ENCODE peak calls at places on chromosomes 2 and 18, in seven cellular contexts. I, K, T, V, L, B and M are unnamed samples.

GRCh38 chr18:48852292-48852691 is 98.5 kb downstream of the SMAD7 start:
- DNase-seq in L (no peak), I (no peak), T (no peak), K (no peak), V (no peak), B (no peak), M (no peak)

GRCh38 chr2:47205576-47206141 is 50.6 kb upstream of the STPG4 start:
- DNase-seq in B (peak), I (peak), K (no peak), V (no peak), T (no peak), L (no peak), M (no peak)

GRCh38 chr2:84904717-84905174 is 710 bp upstream of the TMSB10 start:
- DNase-seq in B (peak), L (peak), I (peak), T (no peak), V (no peak), K (no peak), M (peak)

GRCh38 chr2:40725950-40726349 is 274.1 kb upstream of the SLC8A1 start:
- DNase-seq in B (no peak), K (no peak), L (no peak), I (no peak), T (no peak), V (no peak), M (no peak)

GRCh38 chr2:36561223-36561944 is 36.6 kb downstream of the FEZ2 start:
- DNase-seq in T (no peak), K (peak), L (peak), V (no peak), B (no peak), I (peak), M (no peak)

GRCh38 chr2:219633276-219634065 is 6.0 kb downstream of the SLC4A3 start:
- DNase-seq in K (no peak), T (no peak), I (no peak), B (no peak), L (no peak), V (no peak), M (no peak)

GRCh38 chr18:59232309-59233016 is 12.5 kb downstream of the GRP start:
- DNase-seq in B (no peak), I (no peak), T (no peak), K (no peak), L (no peak), V (no peak), M (no peak)

GRCh38 chr18:8381801-8382459 is 227.3 kb upstream of the RAB12 start:
- DNase-seq in K (peak), B (no peak), T (no peak), I (peak), V (no peak), L (no peak), M (no peak)

GRCh38 chr2:134142341-134142738 is 111.5 kb upstream of the MGAT5 start:
- DNase-seq in L (no peak), V (no peak), K (no peak), T (no peak), I (no peak), B (no peak), M (no peak)

GRCh38 chr2:179915395-179915992 is 54.1 kb upstream of the ZNF385B start:
- DNase-seq in K (no peak), V (no peak), L (no peak), B (no peak), T (no peak), I (no peak), M (no peak)

GRCh38 chr2:100739735-100740432 is 80.1 kb upstream of the NPAS2 start:
- DNase-seq in V (no peak), K (no peak), L (no peak), B (no peak), I (no peak), T (no peak), M (no peak)

GRCh38 chr2:95052804-95053535 is 27.5 kb downstream of the MAL start:
- DNase-seq in B (no peak), T (no peak), V (no peak), I (no peak), L (no peak), K (no peak), M (no peak)

GRCh38 chr2:72985136-72985535 is 67.8 kb downstream of the EMX1 start:
- DNase-seq in V (no peak), I (no peak), L (no peak), B (no peak), K (no peak), T (no peak), M (no peak)

GRCh38 chr2:10772868-10773215 is 39.7 kb downstream of the PDIA6 start:
- DNase-seq in T (no peak), B (no peak), L (no peak), V (no peak), I (no peak), K (no peak), M (no peak)

GRCh38 chr18:44789704-44790103 is 109.0 kb downstream of the SETBP1 start:
- DNase-seq in K (peak), T (no peak), I (peak), L (no peak), V (no peak), B (no peak), M (peak)

GRCh38 chr2:219433666-219434467 is 776 bp upstream of the SPEG start:
- DNase-seq in K (no peak), L (peak), V (no peak), T (no peak), I (peak), B (no peak), M (no peak)

GRCh38 chr2:185127412-185127811 is 529.1 kb downstream of the ZNF804A start:
- DNase-seq in L (peak), K (no peak), V (no peak), B (no peak), T (no peak), I (no peak), M (no peak)

GRCh38 chr2:213678437-213679218 is 394.4 kb downstream of the SPAG16 start:
- DNase-seq in V (no peak), B (no peak), L (no peak), T (no peak), K (no peak), I (no peak), M (no peak)

GRCh38 chr2:187527262-187527661 is 27.0 kb downstream of the TFPI start:
- DNase-seq in T (no peak), K (peak), I (peak), V (no peak), L (peak), B (no peak), M (no peak)

GRCh38 chr2:159613515-159614336 is 2.6 kb downstream of the BAZ2B start:
- DNase-seq in I (peak), T (no peak), B (no peak), V (no peak), L (peak), K (no peak), M (no peak)

GRCh38 chr2:190477563-190478454 is 56.7 kb downstream of the NEMP2 start:
- DNase-seq in I (peak), L (no peak), V (no peak), K (no peak), T (no peak), B (no peak), M (no peak)

GRCh38 chr2:30218814-30219213 is 12.5 kb upstream of the LBH start:
- DNase-seq in I (no peak), V (no peak), B (no peak), K (no peak), L (no peak), T (no peak), M (no peak)

GRCh38 chr2:58992062-58992736 is 751.1 kb upstream of the FANCL start:
- DNase-seq in K (no peak), L (no peak), I (no peak), B (no peak), V (no peak), T (no peak), M (no peak)

GRCh38 chr2:31334311-31335026 is 80.1 kb downstream of the XDH start:
- DNase-seq in L (peak), V (no peak), I (no peak), T (no peak), B (no peak), K (no peak), M (no peak)

GRCh38 chr2:202690321-202690900 is 55.6 kb downstream of the FAM117B start:
- DNase-seq in V (no peak), L (no peak), K (no peak), B (no peak), I (peak), T (no peak), M (no peak)

GRCh38 chr2:74390601-74391000 is 10.5 kb upstream of the DCTN1 start:
- DNase-seq in I (no peak), V (no peak), L (no peak), B (no peak), T (no peak), K (no peak), M (no peak)

GRCh38 chr2:59150430-59150829 is 909.3 kb upstream of the FANCL start:
- DNase-seq in K (no peak), B (no peak), V (no peak), I (no peak), T (no peak), L (no peak), M (no peak)

GRCh38 chr2:12804141-12804857 is 87.6 kb downstream of the TRIB2 start:
- DNase-seq in L (no peak), K (no peak), B (no peak), I (no peak), V (no peak), T (no peak), M (no peak)

GRCh38 chr2:172674034-172674967 is 61.3 kb upstream of the RAPGEF4 start:
- DNase-seq in V (peak), T (peak), B (no peak), I (peak), K (no peak), L (peak), M (peak)

GRCh38 chr2:172672999-172673726 is 62.5 kb upstream of the RAPGEF4 start:
- DNase-seq in B (no peak), L (peak), T (no peak), I (peak), K (no peak), V (no peak), M (no peak)

GRCh38 chr2:172671506-172671905 is 64.1 kb upstream of the RAPGEF4 start:
- DNase-seq in K (no peak), B (no peak), T (no peak), V (no peak), I (no peak), L (no peak), M (no peak)

GRCh38 chr2:172674968-172675303 is 60.7 kb upstream of the RAPGEF4 start:
- DNase-seq in B (no peak), L (no peak), I (no peak), K (no peak), V (no peak), T (no peak), M (no peak)

DNA sequence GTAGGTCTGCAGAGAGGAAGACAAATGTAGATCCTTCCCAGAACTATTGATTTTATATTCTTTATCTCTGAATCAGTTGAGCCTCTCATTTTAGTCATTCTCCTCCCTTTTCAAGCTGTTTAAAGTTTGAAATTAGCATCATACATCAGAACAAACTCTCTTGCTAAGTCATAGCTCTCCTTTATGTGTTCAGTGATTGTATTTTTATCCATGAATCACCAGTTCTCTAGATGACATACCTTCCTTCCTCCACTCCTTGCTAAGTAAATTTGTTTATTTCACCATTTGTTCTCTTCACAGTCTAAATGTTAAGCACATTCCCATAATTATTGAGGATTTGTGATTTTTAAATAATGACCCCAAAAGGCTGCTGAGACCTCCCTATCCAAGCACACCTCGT is 63.5 kb upstream of the RAPGEF4 start:
- DNase-seq in V (no peak), B (no peak), L (peak), T (no peak), I (no peak), K (no peak), M (no peak)
- TF ChIP-seq CTCF in V (no peak), B (no peak), L (no peak), T (no peak), I (no peak), K (no peak), M (no peak)

DNA sequence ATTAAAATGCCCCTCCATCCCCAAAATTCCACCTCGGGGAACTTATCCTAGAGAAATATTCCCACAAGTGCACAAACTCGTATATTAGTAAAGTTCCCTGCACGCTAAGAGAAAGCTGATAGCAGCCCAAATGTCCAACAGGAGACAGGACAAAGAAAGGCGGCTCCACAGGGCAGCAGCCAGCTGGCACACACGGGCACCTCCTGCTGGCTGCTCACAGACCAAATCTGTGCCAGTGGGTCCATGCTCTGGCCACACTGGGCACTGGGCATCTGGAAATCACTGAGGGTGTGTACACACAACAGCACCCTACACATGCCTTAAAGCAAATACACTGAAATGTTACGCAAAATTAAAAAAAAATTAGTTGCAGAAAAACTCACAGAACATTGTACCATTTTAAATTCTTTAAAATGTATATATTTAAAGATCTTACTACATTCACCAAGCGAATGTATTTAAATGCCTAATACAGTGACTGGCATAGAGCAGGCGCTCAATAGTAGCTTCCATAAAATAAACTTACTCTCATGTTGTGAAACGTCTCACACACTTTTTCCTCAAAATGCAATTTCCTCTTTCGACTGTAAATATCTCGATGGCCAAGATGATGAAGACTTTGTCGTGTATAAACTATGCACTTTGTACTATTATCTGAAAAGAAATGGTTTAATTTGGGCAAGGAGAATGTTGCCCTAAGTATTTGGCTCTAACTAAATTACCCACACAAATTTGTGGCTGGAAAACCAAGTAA is 19.4 kb downstream of the ZNF516 start:
- DNase-seq in V (no peak), I (no peak), B (no peak), T (no peak), L (no peak), K (no peak), M (no peak)
- TF ChIP-seq CTCF in V (no peak), I (no peak), B (no peak), T (no peak), L (no peak), K (no peak), M (no peak)

GRCh38 chr2:44902178-44902577 is 39.3 kb upstream of the SIX3 start:
- DNase-seq in T (no peak), K (no peak), V (no peak), I (no peak), L (no peak), B (no peak), M (no peak)

GRCh38 chr2:44895061-44895460 is 46.4 kb upstream of the SIX3 start:
- DNase-seq in I (no peak), B (no peak), K (no peak), T (no peak), L (no peak), V (no peak), M (no peak)

GRCh38 chr2:44902767-44903166 is 38.7 kb upstream of the SIX3 start:
- DNase-seq in B (no peak), L (no peak), V (no peak), K (no peak), I (no peak), T (no peak), M (no peak)

GRCh38 chr2:44894058-44894457 is 47.4 kb upstream of the SIX3 start:
- DNase-seq in K (no peak), T (no peak), I (no peak), B (no peak), V (no peak), L (no peak), M (no peak)

DNA sequence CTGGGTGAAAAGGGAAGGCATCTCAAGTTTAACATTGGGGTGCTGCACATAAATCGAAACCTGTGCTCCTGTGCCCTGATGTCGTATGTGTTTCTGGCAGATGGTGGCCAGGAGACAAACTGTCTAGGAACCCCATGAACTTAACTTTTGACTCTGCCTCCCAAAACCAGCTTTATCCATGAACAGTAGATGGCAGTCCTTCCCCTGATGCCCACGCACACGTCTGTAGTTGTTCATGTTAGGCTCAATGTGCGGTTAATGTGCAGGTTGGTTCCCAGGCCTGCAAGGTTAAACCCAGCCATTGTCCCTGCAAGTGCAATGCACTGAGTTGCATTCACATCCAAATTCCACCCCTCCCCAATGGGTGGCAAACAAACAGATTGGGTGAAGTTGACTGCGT is 44.1 kb upstream of the SIX3 start:
- DNase-seq in T (no peak), B (no peak), I (no peak), L (no peak), V (no peak), K (no peak), M (no peak)
- TF ChIP-seq CTCF in T (no peak), B (no peak), I (peak), L (no peak), V (no peak), K (no peak), M (no peak)

DNA sequence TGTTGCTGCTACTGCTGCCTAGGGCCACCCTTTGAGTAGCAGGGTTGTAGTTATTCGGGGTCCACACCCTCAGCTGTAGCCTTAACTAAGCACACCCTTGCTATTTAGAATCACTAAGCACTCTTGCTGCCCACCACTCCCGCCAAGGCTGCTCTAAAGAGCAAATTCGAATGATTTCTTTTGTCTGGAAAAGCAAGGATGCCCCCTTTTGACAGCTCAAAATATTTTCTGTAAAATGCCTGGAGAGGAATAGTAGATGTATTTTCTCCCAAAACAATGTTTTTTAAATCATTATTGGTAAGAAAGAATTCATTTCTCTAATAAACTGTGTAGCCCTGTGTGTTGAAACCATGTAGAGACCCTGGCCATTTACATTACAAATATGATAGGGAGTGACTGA is 80.8 kb upstream of the PAPOLG start:
- DNase-seq in K (no peak), I (no peak), V (no peak), T (no peak), L (no peak), B (no peak), M (no peak)
- TF ChIP-seq CTCF in K (no peak), I (no peak), V (no peak), T (no peak), L (no peak), B (no peak), M (no peak)

GRCh38 chr18:22344908-22345670 is 72.6 kb downstream of the CTAGE1 start:
- DNase-seq in V (no peak), I (peak), L (no peak), K (no peak), B (no peak), T (no peak), M (no peak)

GRCh38 chr18:22342625-22343024 is 75.1 kb downstream of the CTAGE1 start:
- DNase-seq in V (no peak), T (no peak), I (peak), L (peak), B (no peak), K (peak), M (no peak)

GRCh38 chr18:22346342-22346967 is 71.3 kb downstream of the CTAGE1 start:
- DNase-seq in L (peak), K (peak), T (no peak), I (peak), B (no peak), V (no peak), M (no peak)

GRCh38 chr18:22345733-22346132 is 72.0 kb downstream of the CTAGE1 start:
- DNase-seq in V (no peak), I (peak), K (no peak), L (no peak), T (no peak), B (no peak), M (no peak)

DNA sequence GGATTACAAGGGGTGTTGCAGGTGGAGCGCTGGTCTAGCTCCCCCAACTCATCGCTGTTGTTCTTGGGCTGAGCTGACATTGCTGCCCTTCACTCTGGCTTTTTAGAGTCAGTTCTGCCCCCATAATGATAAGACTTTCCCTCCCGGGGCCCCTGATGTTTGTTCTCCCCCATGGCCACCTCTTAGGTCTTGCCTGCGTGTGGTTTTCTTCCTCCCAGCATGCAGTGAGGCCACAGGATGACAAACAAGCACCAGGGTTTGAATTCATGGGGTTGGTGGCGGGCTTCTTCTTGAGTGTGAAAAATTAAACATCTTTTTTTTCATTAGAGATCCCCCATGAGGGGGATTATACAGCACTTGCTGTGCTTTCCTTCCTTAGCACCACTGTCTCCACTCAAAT is 74.1 kb downstream of the CTAGE1 start:
- DNase-seq in L (no peak), V (no peak), K (no peak), I (no peak), B (no peak), T (no peak), M (no peak)
- TF ChIP-seq CTCF in L (no peak), V (no peak), K (no peak), I (no peak), B (no peak), T (no peak), M (no peak)

DNA sequence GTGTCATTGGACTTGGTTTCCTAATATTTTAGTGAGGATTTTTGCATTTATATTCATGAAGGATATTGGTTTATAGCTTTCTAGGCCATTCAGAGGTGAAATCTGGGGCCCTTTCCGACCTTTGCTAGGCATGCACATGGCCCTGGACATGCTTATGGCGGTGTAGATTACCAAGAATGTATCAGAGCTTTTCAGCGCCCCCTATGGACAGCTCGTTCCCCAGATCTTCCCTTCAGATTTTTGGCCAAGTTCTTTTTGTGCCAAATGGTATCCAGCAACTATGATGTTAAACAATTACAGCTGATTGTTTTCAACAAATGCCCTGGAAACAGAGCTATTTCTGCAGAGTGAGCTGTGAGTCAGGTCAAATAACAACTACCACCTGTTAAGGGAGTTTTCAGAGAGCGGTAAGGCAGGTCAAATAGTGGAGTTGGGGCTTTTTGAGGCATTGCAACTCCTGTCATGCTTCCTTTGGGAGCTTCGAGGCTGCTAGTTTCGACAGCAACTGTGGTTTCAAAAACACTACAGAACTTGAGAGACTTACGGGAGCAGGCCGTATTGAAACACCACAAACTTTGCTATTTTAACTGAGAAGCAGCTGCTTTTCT is 188.3 kb downstream of the ZNF516 start:
- DNase-seq in T (no peak), K (no peak), B (no peak), V (no peak), I (no peak), L (no peak), M (no peak)
- TF ChIP-seq CTCF in T (no peak), K (no peak), B (no peak), V (no peak), I (no peak), L (no peak), M (no peak)

GRCh38 chr18:72935744-72936143 is 68.0 kb upstream of the NETO1 start:
- DNase-seq in L (no peak), I (no peak), V (no peak), K (no peak), B (no peak), T (no peak), M (no peak)
- TF ChIP-seq CTCF in L (no peak), I (no peak), V (no peak), K (no peak), B (no peak), T (no peak), M (no peak)